ENCODE peak calls at places on chromosomes 4 and X, in five cellular contexts. N, A, Q, S and P are unnamed samples.

GRCh38 chrX:72018277-72019112 is 107.8 kb downstream of the NHSL2 start:
- DNase-seq in S (peak), Q (peak), N (peak), A (peak), P (peak)

GRCh38 chr4:117488692-117489091 is 403.3 kb upstream of the TRAM1L1 start:
- DNase-seq in N (no peak), S (no peak), Q (no peak), A (no peak), P (no peak)

GRCh38 chr4:92615049-92615448 is 311.3 kb downstream of the GRID2 start:
- DNase-seq in Q (no peak), A (no peak), N (no peak), S (no peak), P (no peak)

GRCh38 chrX:40331766-40332165 is 234.0 kb upstream of the BCOR start:
- DNase-seq in A (no peak), S (no peak), N (no peak), Q (no peak), P (no peak)

GRCh38 chr4:9996319-9997110 is 24.8 kb downstream of the SLC2A9 start:
- DNase-seq in S (no peak), N (no peak), A (peak), Q (no peak), P (no peak)

GRCh38 chr4:161448550-161449180 is 715.1 kb downstream of the FSTL5 start:
- DNase-seq in A (no peak), N (no peak), S (no peak), Q (no peak), P (no peak)

GRCh38 chrX:13742397-13743176 is 8.0 kb downstream of the OFD1 start:
- DNase-seq in N (no peak), A (no peak), S (peak), Q (no peak), P (no peak)

GRCh38 chrX:153725039-153725831 is 579 bp downstream of the ABCD1 start:
- DNase-seq in N (no peak), S (no peak), A (no peak), Q (no peak), P (no peak)

GRCh38 chrX:127732709-127733108 is 319.5 kb downstream of the ACTRT1 start:
- DNase-seq in Q (no peak), N (no peak), S (no peak), A (no peak), P (no peak)

GRCh38 chrX:39900788-39901170 is 197.0 kb downstream of the BCOR start:
- DNase-seq in N (no peak), S (no peak), A (peak), Q (no peak), P (peak)

GRCh38 chr4:94947681-94948108 is 189.9 kb downstream of the BMPR1B start:
- DNase-seq in N (no peak), S (no peak), Q (no peak), A (no peak), P (no peak)

GRCh38 chrX:30593435-30594200 is 16.1 kb upstream of the TASL start:
- DNase-seq in N (no peak), Q (no peak), S (no peak), A (no peak), P (no peak)

GRCh38 chrX:68746988-68747387 is 81.8 kb upstream of the EFNB1 start:
- DNase-seq in Q (no peak), N (no peak), S (no peak), A (no peak), P (no peak)

GRCh38 chrX:120769576-120770341 is 105.9 kb downstream of the CT47B1 start:
- DNase-seq in N (no peak), A (peak), Q (no peak), S (no peak), P (no peak)

GRCh38 chr4:56424697-56425514 is 10.5 kb downstream of the PPAT start:
- DNase-seq in Q (peak), N (peak), S (no peak), A (peak), P (peak)